ENCODE peak calls at places on chromosomes 11 and 22, in five cellular contexts. Q, P, T, W and O are unnamed samples.

GRCh38 chr11:134661660-134662059 is 249.6 kb upstream of the B3GAT1 start:
- DNase-seq in T (no peak), P (no peak), W (no peak), Q (no peak), O (no peak)

GRCh38 chr11:105670811-105671210 is 60.9 kb downstream of the GRIA4 start:
- DNase-seq in W (no peak), T (no peak), Q (no peak), P (no peak), O (no peak)

GRCh38 chr22:42602470-42602869 is 12.2 kb downstream of the POLDIP3 start:
- DNase-seq in T (peak), P (no peak), Q (no peak), W (no peak), O (no peak)

GRCh38 chr22:36277482-36278291 is 24.8 kb downstream of the APOL1 start:
- DNase-seq in T (peak), Q (peak), P (peak), W (peak), O (peak)

GRCh38 chr11:3723014-3723708 is 52.0 kb upstream of the CHRNA10 start:
- DNase-seq in T (no peak), Q (peak), W (no peak), P (peak), O (no peak)

GRCh38 chr22:38792833-38793232 is 1.1 kb downstream of the DNAL4 start:
- DNase-seq in W (no peak), T (no peak), Q (no peak), P (no peak), O (no peak)

GRCh38 chr22:43726964-43727543 is 85.1 kb downstream of the EFCAB6 start:
- DNase-seq in T (no peak), W (no peak), P (no peak), Q (no peak), O (no peak)

GRCh38 chr22:43136255-43136654 is 6.9 kb downstream of the MCAT start:
- DNase-seq in T (peak), Q (no peak), P (peak), W (peak), O (peak)

GRCh38 chr11:9953994-9954626 is 290.2 kb downstream of the SWAP70 start:
- DNase-seq in T (no peak), Q (no peak), P (no peak), W (no peak), O (no peak)

GRCh38 chr11:128919192-128919591 is 23.5 kb downstream of the TP53AIP1 start:
- DNase-seq in Q (no peak), T (no peak), P (no peak), W (no peak), O (no peak)

GRCh38 chr11:12692238-12693074 is 18.2 kb downstream of the TEAD1 start:
- DNase-seq in Q (no peak), W (no peak), P (peak), T (peak), O (no peak)

GRCh38 chr11:128909438-128910125 is 18.4 kb downstream of the KCNJ5 start:
- DNase-seq in Q (no peak), T (no peak), P (peak), W (no peak), O (no peak)

GRCh38 chr22:46028069-46028991 is 51.4 kb upstream of the WNT7B start:
- DNase-seq in T (no peak), W (no peak), Q (no peak), P (no peak), O (no peak)

GRCh38 chr11:104650234-104650633 is 248.0 kb downstream of the CASP12 start:
- DNase-seq in T (no peak), W (no peak), P (no peak), Q (no peak), O (no peak)

GRCh38 chr22:43338766-43339345 is 4.3 kb downstream of the SCUBE1 start:
- DNase-seq in Q (no peak), W (no peak), P (no peak), T (no peak), O (no peak)

GRCh38 chr11:16825968-16826367 is 87.5 kb downstream of the C11orf58 start:
- DNase-seq in P (no peak), T (no peak), W (no peak), Q (no peak), O (no peak)

GRCh38 chr11:1059759-1060158 is 14.9 kb upstream of the MUC2 start:
- DNase-seq in T (no peak), Q (no peak), W (no peak), P (no peak), O (no peak)

GRCh38 chr22:48423481-48423901 is 1404.2 kb downstream of the BRD1 start:
- DNase-seq in Q (no peak), P (no peak), W (no peak), T (no peak), O (no peak)

GRCh38 chr11:56251954-56252353 is at the start of gene OR5T3:
- DNase-seq in P (no peak), Q (no peak), W (no peak), T (no peak), O (no peak)

GRCh38 chr11:48018561-48019229 is 38.3 kb downstream of the PTPRJ start:
- DNase-seq in Q (no peak), P (peak), T (no peak), W (no peak), O (no peak)

GRCh38 chr11:30110691-30111090 is 93.9 kb upstream of the KCNA4 start:
- DNase-seq in Q (no peak), W (no peak), T (no peak), P (no peak), O (no peak)

GRCh38 chr11:113090716-113091577 is 129.7 kb downstream of the NCAM1 start:
- DNase-seq in Q (no peak), T (no peak), W (no peak), P (no peak), O (no peak)

GRCh38 chr22:44243761-44244160 is 63.0 kb downstream of the PARVG start:
- DNase-seq in W (no peak), T (no peak), Q (no peak), P (no peak), O (no peak)

GRCh38 chr22:20659258-20659657 is 114.7 kb upstream of the SERPIND1 start:
- DNase-seq in T (no peak), P (no peak), W (no peak), Q (no peak), O (no peak)
- TF ChIP-seq POLR2AphosphoS5 in T (no peak), P (no peak), W (no peak), Q (no peak), O (no peak)

DNA sequence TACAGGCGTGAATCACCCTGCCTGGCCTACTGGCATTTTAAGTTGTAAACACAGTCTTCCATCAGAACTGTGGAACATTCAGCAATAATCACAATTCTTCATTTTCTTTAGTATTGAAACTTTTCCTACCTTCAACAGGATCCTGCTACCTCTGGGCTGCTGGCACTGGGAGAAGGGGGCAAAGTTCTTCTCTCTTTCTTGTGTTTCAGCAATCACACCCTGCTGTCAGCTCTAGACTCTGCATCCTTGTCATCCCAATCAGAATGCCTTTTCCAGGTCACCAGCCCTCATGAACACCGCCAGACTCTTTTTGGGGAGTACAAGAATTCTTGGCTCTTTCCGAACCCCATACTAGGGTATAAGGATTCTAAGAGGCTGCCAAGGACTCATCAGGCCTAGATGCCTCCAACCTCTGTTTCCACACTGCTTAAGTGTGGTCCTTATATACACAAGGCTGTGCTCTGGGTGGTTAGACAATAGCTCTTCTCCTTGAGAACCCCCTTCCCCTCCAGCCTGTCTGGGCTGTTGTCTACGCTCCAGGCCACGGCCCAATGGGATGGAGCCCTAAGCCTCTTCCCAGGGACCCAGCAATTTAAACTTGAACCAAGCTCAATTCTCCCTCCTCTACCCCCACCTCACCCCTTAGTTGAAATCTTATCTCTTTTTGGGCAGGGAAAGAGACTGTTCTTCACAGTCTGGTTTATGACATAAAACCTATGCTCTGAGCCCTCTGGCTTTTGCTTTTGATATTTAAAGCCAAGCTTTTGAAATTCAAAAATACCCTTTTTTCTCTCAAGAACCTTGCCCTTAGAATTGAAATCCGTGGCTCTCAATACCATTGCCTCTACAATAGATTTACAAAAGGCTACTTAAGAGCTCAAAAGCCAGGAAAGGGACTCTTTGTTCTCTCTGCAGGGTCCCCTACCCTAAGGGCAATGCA is 327.4 kb downstream of the BUD13 start:
- DNase-seq in P (no peak), Q (no peak), T (no peak), W (no peak), O (no peak)
- TF ChIP-seq POLR2AphosphoS5 in P (no peak), Q (no peak), T (no peak), W (no peak), O (no peak)

GRCh38 chr11:84264066-84264465 is 977.9 kb upstream of the CCDC90B start:
- DNase-seq in Q (no peak), W (no peak), T (no peak), P (no peak), O (no peak)

GRCh38 chr11:84255483-84255882 is 969.3 kb upstream of the CCDC90B start:
- DNase-seq in T (no peak), W (no peak), Q (no peak), P (no peak), O (no peak)

GRCh38 chr11:84256618-84257017 is 970.5 kb upstream of the CCDC90B start:
- DNase-seq in W (no peak), P (no peak), Q (no peak), T (no peak), O (no peak)

GRCh38 chr11:84261707-84262106 is 975.5 kb upstream of the CCDC90B start:
- DNase-seq in P (no peak), T (no peak), Q (no peak), W (no peak), O (no peak)

DNA sequence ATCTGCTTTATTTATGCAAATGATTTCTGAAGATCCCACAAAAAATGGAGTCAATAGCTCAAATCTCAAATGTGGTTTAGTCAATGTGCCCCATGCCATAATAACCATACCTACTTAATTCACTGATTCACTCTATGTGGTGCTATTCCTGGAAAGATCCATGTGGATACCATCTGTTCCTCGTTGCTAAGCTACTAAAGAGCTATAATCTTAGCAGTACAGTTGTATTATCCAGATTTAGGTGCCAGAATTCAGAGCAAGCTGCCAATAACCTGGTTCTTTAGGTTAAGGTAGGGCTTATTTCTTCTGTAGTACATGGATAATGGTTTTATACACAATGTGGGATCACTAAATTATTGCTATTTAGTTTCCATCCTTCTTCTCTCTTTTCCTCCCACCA is 974.7 kb upstream of the CCDC90B start:
- DNase-seq in Q (no peak), P (no peak), T (no peak), W (no peak), O (no peak)
- TF ChIP-seq POLR2AphosphoS5 in Q (no peak), P (no peak), T (no peak), W (no peak), O (no peak)

DNA sequence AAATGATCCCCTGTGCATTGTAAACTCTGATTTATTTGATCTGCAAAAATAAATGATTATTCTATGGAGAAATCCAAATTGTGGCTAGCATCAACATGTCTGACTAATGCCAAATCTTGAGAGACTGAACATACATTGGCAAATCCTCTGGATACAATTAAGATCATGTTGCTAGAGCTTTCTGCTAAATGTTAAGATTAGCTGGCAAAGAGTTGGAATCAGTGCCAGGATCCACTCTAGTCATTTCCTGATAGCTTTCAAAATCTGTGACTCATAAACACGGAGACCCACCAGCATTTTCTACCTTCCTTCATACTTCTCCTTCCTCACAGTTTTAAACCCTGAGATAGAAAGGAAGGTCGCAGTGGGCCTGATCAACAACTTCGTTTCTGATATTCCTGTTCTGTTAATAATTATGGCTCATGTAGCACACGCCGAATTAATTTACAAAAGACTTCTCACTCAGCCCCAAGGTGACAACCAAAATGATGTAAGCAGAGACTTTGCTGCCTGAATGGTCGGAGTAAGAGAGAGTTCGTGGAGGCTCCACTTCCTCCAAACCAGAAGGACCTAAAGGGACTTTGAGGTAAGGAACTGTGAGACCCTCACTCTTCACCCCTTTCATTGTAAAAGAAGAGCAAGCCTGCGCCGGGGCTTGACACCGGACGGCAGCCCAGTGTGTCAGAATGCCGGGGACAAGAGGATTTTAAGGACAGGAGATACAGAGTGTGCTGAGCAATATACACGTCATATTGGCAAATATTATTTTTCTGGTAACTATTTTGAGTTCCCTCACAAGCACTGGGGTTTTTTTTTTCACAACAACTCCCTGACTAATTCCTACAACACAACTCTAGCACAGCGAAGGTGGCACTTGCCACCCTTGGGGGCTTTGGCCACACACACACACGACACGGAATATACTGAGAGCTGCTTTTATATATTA is 42.0 kb downstream of the SERPINH1 start:
- DNase-seq in W (no peak), T (no peak), P (peak), Q (no peak), O (no peak)
- TF ChIP-seq POLR2AphosphoS5 in W (no peak), T (no peak), P (no peak), Q (no peak), O (no peak)

GRCh38 chr11:69635804-69636511 is 5.0 kb upstream of the CCND1 start:
- DNase-seq in W (no peak), P (no peak), Q (no peak), T (no peak), O (no peak)

GRCh38 chr11:69635210-69635609 is 5.7 kb upstream of the CCND1 start:
- DNase-seq in W (no peak), T (no peak), P (no peak), Q (no peak), O (no peak)

GRCh38 chr11:69637601-69637955 is 3.4 kb upstream of the CCND1 start:
- DNase-seq in P (no peak), T (no peak), W (no peak), Q (no peak), O (no peak)

GRCh38 chr11:69636870-69637600 is 3.9 kb upstream of the CCND1 start:
- DNase-seq in W (no peak), T (no peak), P (no peak), Q (no peak), O (no peak)

GRCh38 chr11:69636512-69636866 is 4.5 kb upstream of the CCND1 start:
- DNase-seq in W (no peak), Q (no peak), P (peak), T (peak), O (no peak)
- TF ChIP-seq POLR2AphosphoS5 in W (no peak), Q (no peak), P (peak), T (peak), O (no peak)

DNA sequence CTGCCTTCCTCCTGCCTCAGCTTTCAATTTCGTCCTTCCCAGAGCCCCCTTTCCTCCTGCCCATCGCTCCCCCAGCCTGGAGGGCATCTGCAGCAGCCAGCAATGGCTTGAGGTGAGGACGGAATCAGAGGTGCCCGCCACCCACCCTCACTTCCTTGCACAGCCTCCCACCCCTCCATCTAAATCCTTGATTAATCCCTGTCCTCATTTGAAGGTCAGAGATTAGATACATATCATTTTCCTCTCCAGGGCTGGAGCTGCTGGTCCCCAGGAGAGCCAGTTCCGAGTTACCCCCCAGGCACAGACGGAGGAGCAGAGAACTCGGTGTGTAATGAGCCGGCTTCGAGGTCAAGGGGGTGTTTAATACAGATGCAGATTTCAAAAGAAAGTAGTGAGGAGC is 542.2 kb downstream of the MN1 start:
- DNase-seq in W (no peak), P (no peak), T (no peak), Q (no peak), O (no peak)
- TF ChIP-seq POLR2AphosphoS5 in W (no peak), P (no peak), T (no peak), Q (no peak), O (no peak)

DNA sequence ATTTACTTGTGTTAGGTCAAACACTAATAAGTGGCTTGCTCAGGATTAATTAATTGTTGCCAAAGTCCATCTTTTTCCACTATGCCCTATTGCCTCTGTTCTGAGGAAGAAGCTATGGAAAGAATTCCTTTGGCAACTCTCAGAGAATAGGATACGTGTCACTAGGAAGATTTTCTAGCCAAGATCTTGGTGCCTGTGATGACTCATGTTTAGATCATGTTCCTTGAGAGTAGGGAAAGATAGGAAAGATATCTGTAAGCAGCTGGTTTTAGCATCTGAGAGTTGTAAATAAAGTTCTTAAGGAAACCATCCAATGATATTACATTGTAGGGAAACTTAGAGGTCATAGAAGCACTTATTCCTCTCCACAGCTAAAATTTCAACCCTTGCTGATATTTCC is 15.7 kb downstream of the SLN start:
- DNase-seq in Q (no peak), P (peak), T (no peak), W (no peak), O (no peak)
- TF ChIP-seq POLR2AphosphoS5 in Q (no peak), P (peak), T (no peak), W (no peak), O (no peak)

DNA sequence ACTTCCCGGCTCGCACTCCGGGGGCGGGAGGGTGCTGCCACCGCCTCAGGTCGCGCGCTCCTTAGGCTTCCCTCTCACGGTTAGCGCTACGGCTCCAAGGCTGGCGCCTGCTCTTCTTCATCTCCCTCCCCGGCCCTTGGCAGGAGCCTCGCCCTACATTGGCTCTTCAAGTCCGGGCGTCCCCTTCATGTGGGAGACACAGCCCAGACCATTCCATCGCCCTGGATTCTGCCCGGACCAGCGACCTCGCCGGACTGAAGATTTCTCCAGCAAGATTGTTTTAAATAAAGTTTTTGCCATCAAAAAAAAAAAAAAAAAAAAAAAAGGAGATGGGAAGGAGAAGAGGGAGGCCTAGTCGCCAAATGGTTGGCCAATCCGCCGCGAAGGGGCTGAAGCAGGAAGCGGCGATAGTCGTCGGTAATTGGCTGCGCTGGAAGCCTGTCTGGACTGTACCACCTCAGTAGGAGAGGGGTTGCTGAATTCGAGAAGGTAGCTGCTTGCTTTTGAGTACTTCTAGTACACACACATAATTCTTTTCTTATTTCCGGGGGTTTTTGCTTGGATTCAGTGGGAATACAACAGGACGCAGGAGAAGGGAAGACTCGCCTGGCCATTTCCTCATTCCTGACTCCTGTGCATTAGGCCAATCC is 724 bp upstream of the ZDHHC5 start:
- DNase-seq in Q (peak), W (peak), T (peak), P (peak), O (peak)
- TF ChIP-seq POLR2AphosphoS5 in Q (peak), W (no peak), T (peak), P (peak), O (no peak)

GRCh38 chr22:24582111-24582814 is 10.6 kb downstream of the LRRC75B start:
- DNase-seq in W (no peak), Q (no peak), T (no peak), P (no peak), O (no peak)

GRCh38 chr22:24576793-24577192 is 16.1 kb downstream of the LRRC75B start:
- DNase-seq in P (no peak), W (no peak), Q (no peak), T (no peak), O (no peak)

GRCh38 chr22:24580276-24580675 is 12.6 kb downstream of the LRRC75B start:
- DNase-seq in W (no peak), P (no peak), T (no peak), Q (no peak), O (no peak)

GRCh38 chr22:24579242-24579569 is 13.7 kb downstream of the LRRC75B start:
- DNase-seq in P (no peak), Q (no peak), T (no peak), W (no peak), O (no peak)

GRCh38 chr22:24578355-24579241 is 14.3 kb downstream of the LRRC75B start:
- DNase-seq in P (no peak), W (no peak), T (no peak), Q (no peak), O (no peak)
- TF ChIP-seq POLR2AphosphoS5 in P (no peak), W (no peak), T (peak), Q (peak), O (no peak)